ENCODE peak calls at places on chromosomes 1 and 21, in seven cellular contexts. K, F, A, X, I, T and U are unnamed samples.

GRCh38 chr1:6743189-6744101 is 41.8 kb upstream of the CAMTA1 start:
- DNase-seq in K (peak), F (peak), A (peak), X (no peak), I (peak), T (no peak), U (peak)

GRCh38 chr1:76865696-76866291 is 1.5 kb upstream of the ST6GALNAC5 start:
- DNase-seq in K (no peak), F (no peak), A (no peak), X (no peak), I (no peak), T (no peak), U (no peak)

GRCh38 chr1:39836595-39837110 is 46.7 kb downstream of the TRIT1 start:
- DNase-seq in K (no peak), F (no peak), A (no peak), X (no peak), I (no peak), T (no peak), U (no peak)

GRCh38 chr1:36560621-36561364 is 78.1 kb upstream of the CSF3R start:
- DNase-seq in K (no peak), F (no peak), A (no peak), X (no peak), I (no peak), T (no peak), U (no peak)

GRCh38 chr1:204883405-204883804 is 12.7 kb downstream of the NFASC start:
- DNase-seq in K (no peak), F (no peak), A (no peak), X (no peak), I (no peak), T (no peak), U (no peak)

GRCh38 chr1:20099533-20099932 is 19.8 kb downstream of the PLA2G2D start:
- DNase-seq in K (no peak), F (no peak), A (no peak), X (no peak), I (no peak), T (no peak), U (no peak)

GRCh38 chr1:212224102-212224501 is 61.1 kb upstream of the PPP2R5A start:
- DNase-seq in K (no peak), F (no peak), A (no peak), X (no peak), I (no peak), T (no peak), U (no peak)

GRCh38 chr1:22184454-22184853 is 41.6 kb upstream of the WNT4 start:
- DNase-seq in K (no peak), F (no peak), A (no peak), X (no peak), I (no peak), T (no peak), U (no peak)

GRCh38 chr1:154559496-154559950 is 1.1 kb upstream of the UBE2Q1 start:
- DNase-seq in K (peak), F (peak), A (peak), X (peak), I (peak), T (peak), U (peak)

GRCh38 chr1:59186656-59187055 is 110.2 kb upstream of the FGGY start:
- DNase-seq in K (no peak), F (no peak), A (no peak), X (no peak), I (no peak), T (no peak), U (no peak)

GRCh38 chr1:224852901-224853568 is 76.4 kb upstream of the DNAH14 start:
- DNase-seq in K (peak), F (no peak), A (peak), X (peak), I (peak), T (peak), U (peak)

GRCh38 chr1:244200596-244200995 is 149.5 kb downstream of the ZBTB18 start:
- DNase-seq in K (no peak), F (no peak), A (no peak), X (no peak), I (no peak), T (no peak), U (peak)

GRCh38 chr1:173717238-173717637 is 2.5 kb downstream of the KLHL20 start:
- DNase-seq in K (no peak), F (no peak), A (no peak), X (no peak), I (no peak), T (no peak), U (no peak)

GRCh38 chr1:240719953-240720700 is 108.2 kb upstream of the GREM2 start:
- DNase-seq in K (peak), F (no peak), A (no peak), X (no peak), I (no peak), T (no peak), U (no peak)

GRCh38 chr1:209516771-209517471 is 66.6 kb upstream of the CAMK1G start:
- DNase-seq in K (no peak), F (no peak), A (no peak), X (no peak), I (no peak), T (no peak), U (no peak)

GRCh38 chr1:72397786-72398185 is 115.4 kb upstream of the NEGR1 start:
- DNase-seq in K (peak), F (no peak), A (no peak), X (peak), I (no peak), T (peak), U (peak)

GRCh38 chr21:29168874-29169273 is 38.4 kb downstream of the MAP3K7CL start:
- DNase-seq in K (no peak), F (no peak), A (no peak), X (no peak), I (no peak), T (no peak), U (no peak)

GRCh38 chr1:233033366-233033765 is 83.0 kb downstream of the NTPCR start:
- DNase-seq in K (peak), F (no peak), A (no peak), X (no peak), I (no peak), T (no peak), U (no peak)

GRCh38 chr1:160193832-160194736 is 3.7 kb downstream of the CASQ1 start:
- DNase-seq in K (no peak), F (no peak), A (no peak), X (no peak), I (no peak), T (no peak), U (peak)

GRCh38 chr1:218948446-218948845 is 225.2 kb upstream of the LYPLAL1 start:
- DNase-seq in K (no peak), F (no peak), A (no peak), X (no peak), I (no peak), T (no peak), U (no peak)

GRCh38 chr1:231421616-231421970 is 494 bp downstream of the EGLN1 start:
- DNase-seq in K (no peak), F (no peak), A (peak), X (no peak), I (no peak), T (peak), U (peak)

GRCh38 chr1:16915627-16915973 is 6.1 kb upstream of the CROCC start:
- DNase-seq in K (no peak), F (no peak), A (no peak), X (no peak), I (no peak), T (no peak), U (peak)

GRCh38 chr1:188822248-188822647 is 1655.4 kb downstream of the BRINP3 start:
- DNase-seq in K (no peak), F (no peak), A (no peak), X (peak), I (no peak), T (peak), U (no peak)

GRCh38 chr1:183827801-183828200 is 22.9 kb downstream of the RGL1 start:
- DNase-seq in K (no peak), F (no peak), A (peak), X (no peak), I (no peak), T (no peak), U (no peak)

GRCh38 chr1:9425859-9426258 is 113.4 kb upstream of the SLC25A33 start:
- DNase-seq in K (no peak), F (peak), A (peak), X (no peak), I (no peak), T (no peak), U (no peak)

GRCh38 chr1:194081444-194081843 is 895.0 kb upstream of the B3GALT2 start:
- DNase-seq in K (no peak), F (no peak), A (no peak), X (no peak), I (no peak), T (no peak), U (no peak)

GRCh38 chr1:165537351-165538107 is 6.3 kb upstream of the LRRC52 start:
- DNase-seq in K (no peak), F (no peak), A (no peak), X (no peak), I (no peak), T (no peak), U (no peak)

GRCh38 chr1:230215049-230215448 is 148.0 kb downstream of the GALNT2 start:
- DNase-seq in K (no peak), F (no peak), A (peak), X (no peak), I (peak), T (peak), U (peak)

GRCh38 chr1:119011706-119012105 is 23.6 kb upstream of the TBX15 start:
- DNase-seq in K (no peak), F (no peak), A (no peak), X (no peak), I (no peak), T (no peak), U (no peak)

GRCh38 chr1:180231506-180232420 is 1.7 kb downstream of the LHX4 start:
- DNase-seq in K (no peak), F (peak), A (no peak), X (no peak), I (no peak), T (no peak), U (no peak)

GRCh38 chr1:214044438-214045214 is 56.9 kb downstream of the PROX1 start:
- DNase-seq in K (no peak), F (no peak), A (no peak), X (peak), I (no peak), T (peak), U (peak)

GRCh38 chr1:58460469-58460868 is 86.1 kb downstream of the OMA1 start:
- DNase-seq in K (no peak), F (peak), A (no peak), X (no peak), I (no peak), T (no peak), U (no peak)

GRCh38 chr1:118984086-118984989 is 3.8 kb downstream of the TBX15 start:
- DNase-seq in K (peak), F (no peak), A (no peak), X (no peak), I (no peak), T (no peak), U (no peak)

GRCh38 chr1:33086384-33086850 is 5.5 kb downstream of the AZIN2 start:
- DNase-seq in K (no peak), F (peak), A (peak), X (no peak), I (peak), T (peak), U (peak)

GRCh38 chr1:200154069-200154767 is 126.7 kb downstream of the NR5A2 start:
- DNase-seq in K (no peak), F (peak), A (no peak), X (peak), I (no peak), T (no peak), U (no peak)

GRCh38 chr1:201108614-201109013 is 3.6 kb downstream of the CACNA1S start:
- DNase-seq in K (no peak), F (no peak), A (no peak), X (no peak), I (no peak), T (peak), U (no peak)

GRCh38 chr1:226995966-226996332 is 55.9 kb downstream of the COQ8A start:
- DNase-seq in K (no peak), F (no peak), A (no peak), X (no peak), I (no peak), T (no peak), U (no peak)

GRCh38 chr1:107867422-107867821 is 97.6 kb downstream of the VAV3 start:
- DNase-seq in K (no peak), F (no peak), A (no peak), X (no peak), I (no peak), T (no peak), U (no peak)

GRCh38 chr1:18149113-18149641 is 41.6 kb downstream of the IGSF21 start:
- DNase-seq in K (no peak), F (no peak), A (no peak), X (no peak), I (no peak), T (peak), U (peak)